ENCODE peak calls at places on chromosomes 12 and 14, in ten cellular contexts. T is fibroblast of pulmonary artery; P is GM20000; Q is stimulated activated CD8-positive, alpha-beta memory T cell treated with anti-CD3 and anti-CD28 coated beads, Interleukin-12 subunit alpha, Interleukin-12 subunit beta, amount 100 ng/mL, for 1 hour; K is cardiac muscle cell; N is choroid plexus epithelial cell; F is NCI-H524; C is gastrocnemius medialis; H is hypothalamus; Z is effector memory CD4-positive, alpha-beta T cell. G is an unnamed sample.

GRCh38 chr12:6345319-6346071 is 3.6 kb upstream of the TNFRSF1A start:
- DNase-seq in T (peak; percentile 97), P (no peak), F (no peak), Z (no peak), Q (no peak), K (peak; percentile 96), C (no peak), N (peak; percentile 95), H (peak; percentile 34), G (peak; percentile 58)

GRCh38 chr12:131607658-131608447 is 103.0 kb upstream of the SFSWAP start:
- DNase-seq in C (no peak), Z (no peak), H (no peak), F (no peak), Q (no peak), T (no peak), P (peak; percentile 66), N (no peak), K (no peak), G (no peak)

GRCh38 chr14:72663956-72664650 is 229.8 kb downstream of the DPF3 start:
- DNase-seq in H (no peak), K (peak; percentile 29), N (peak; percentile 55), P (no peak), C (no peak), Z (no peak), T (peak; percentile 31), Q (no peak), F (no peak), G (no peak)

GRCh38 chr12:69007166-69007857 is 74.3 kb upstream of the CPM start:
- DNase-seq in F (peak; percentile 68), K (peak; percentile 73), P (no peak), T (peak; percentile 75), C (no peak), H (no peak), Z (no peak), Q (no peak), N (peak; percentile 82), G (peak; percentile 35)

GRCh38 chr12:66156654-66157053 is 13.1 kb downstream of the TMBIM4 start:
- DNase-seq in N (no peak), H (no peak), P (no peak), Z (no peak), C (no peak), K (peak; percentile 74), T (peak; percentile 45), Q (no peak), F (no peak), G (no peak)

GRCh38 chr12:125332900-125333299 is 267.7 kb downstream of the AACS start:
- DNase-seq in P (no peak), K (no peak), Q (no peak), H (no peak), N (no peak), T (no peak), F (no peak), C (no peak), Z (no peak), G (peak; percentile 6)

GRCh38 chr12:130162267-130162666 is at the start of gene FZD10:
- DNase-seq in T (no peak), N (no peak), F (peak; percentile 25), K (peak; percentile 10), Q (no peak), Z (no peak), H (no peak), C (no peak), P (no peak), G (no peak)

GRCh38 chr14:95835331-95835730 is 41.3 kb upstream of the TUNAR start:
- DNase-seq in Q (no peak), C (no peak), N (no peak), F (no peak), P (no peak), T (no peak), H (no peak), K (no peak), Z (no peak), G (peak; percentile 12)

GRCh38 chr14:95712398-95712797 is 1.5 kb downstream of the TCL1A start:
- DNase-seq in Q (no peak), Z (no peak), K (no peak), P (no peak), H (no peak), T (no peak), C (no peak), F (no peak), N (no peak), G (no peak)

G was measured in KBM-7.